ENCODE peak calls at places on chromosomes 3 and 15, in nine cellular contexts. A is SIG-M5; G is GM23248; J is NCI-H1092; I is ACHN; D is left colon; X is epithelial cell of esophagus; W is activated naive CD4-positive, alpha-beta T cell treated with anti-CD3 and anti-CD28 coated beads, Interleukin-2, amount 10 ng/mL, durations not matched to agents 7 days and 5 days; Z is OCI-M1. Y is an unnamed sample.

GRCh38 chr3:72618739-72619138 is 229.5 kb downstream of the SHQ1 start:
- DNase-seq in A (peak), G (no peak), J (no peak), I (no peak), D (no peak), X (no peak), W (no peak), Z (peak), Y (no peak)

GRCh38 chr3:47016934-47017435 is 37.5 kb downstream of the NBEAL2 start:
- DNase-seq in A (no peak), G (peak), J (no peak), I (peak), D (no peak), X (peak), W (peak), Z (peak), Y (no peak)

GRCh38 chr3:122572940-122573412 is 4.5 kb upstream of the PARP15 start:
- DNase-seq in A (peak), G (peak), J (no peak), I (no peak), D (no peak), X (peak), W (peak), Z (peak), Y (no peak)

GRCh38 chr3:52220380-52221026 is 4.9 kb downstream of the TLR9 start:
- DNase-seq in A (no peak), G (peak), J (peak), I (peak), D (peak), X (peak), W (peak), Z (peak), Y (peak)

GRCh38 chr3:111473550-111473949 is 68.4 kb upstream of the CD96 start:
- DNase-seq in A (no peak), G (no peak), J (no peak), I (no peak), D (no peak), X (no peak), W (no peak), Z (peak), Y (no peak)

GRCh38 chr15:49855917-49856637 is 235.2 kb downstream of the DTWD1 start:
- DNase-seq in A (peak), G (peak), J (no peak), I (no peak), D (no peak), X (peak), W (no peak), Z (no peak), Y (no peak)

GRCh38 chr15:75195122-75195765 is 6.4 kb upstream of the C15orf39 start:
- DNase-seq in A (no peak), G (no peak), J (peak), I (no peak), D (peak), X (no peak), W (no peak), Z (no peak), Y (peak)

GRCh38 chr3:11350374-11350773 is 78.2 kb downstream of the ATG7 start:
- DNase-seq in A (no peak), G (peak), J (no peak), I (no peak), D (no peak), X (peak), W (no peak), Z (no peak), Y (no peak)

GRCh38 chr15:29822100-29822684 is at the start of gene TJP1:
- DNase-seq in A (no peak), G (peak), J (peak), I (peak), D (peak), X (peak), W (no peak), Z (no peak), Y (peak)

GRCh38 chr3:65500398-65501306 is 538.1 kb downstream of the MAGI1 start:
- DNase-seq in A (no peak), G (no peak), J (no peak), I (no peak), D (no peak), X (no peak), W (no peak), Z (peak), Y (no peak)

GRCh38 chr15:80456517-80457497 is 52.6 kb downstream of the ARNT2 start:
- DNase-seq in A (no peak), G (peak), J (no peak), I (no peak), D (no peak), X (no peak), W (no peak), Z (no peak), Y (no peak)

GRCh38 chr3:120302361-120302760 is 17.3 kb upstream of the GPR156 start:
- DNase-seq in A (no peak), G (peak), J (no peak), I (no peak), D (no peak), X (no peak), W (no peak), Z (no peak), Y (no peak)

GRCh38 chr3:13214847-13215472 is 141.7 kb upstream of the IQSEC1 start:
- DNase-seq in A (no peak), G (no peak), J (no peak), I (peak), D (no peak), X (no peak), W (no peak), Z (no peak), Y (no peak)

GRCh38 chr3:148643389-148643840 is 54.3 kb upstream of the AGTR1 start:
- DNase-seq in A (no peak), G (peak), J (no peak), I (no peak), D (no peak), X (peak), W (no peak), Z (peak), Y (no peak)

GRCh38 chr3:69009559-69010410 is 3.7 kb downstream of the EOGT start:
- DNase-seq in A (no peak), G (peak), J (no peak), I (no peak), D (no peak), X (peak), W (no peak), Z (no peak), Y (no peak)

GRCh38 chr15:56428821-56429458 is 36.0 kb downstream of the MNS1 start:
- DNase-seq in A (no peak), G (peak), J (no peak), I (peak), D (no peak), X (peak), W (no peak), Z (peak), Y (peak)

GRCh38 chr15:99994849-99995248 is 261.6 kb upstream of the LYSMD4 start:
- DNase-seq in A (no peak), G (no peak), J (no peak), I (no peak), D (no peak), X (no peak), W (no peak), Z (no peak), Y (no peak)

GRCh38 chr3:32236377-32236776 is 2.1 kb upstream of the CMTM8 start:
- DNase-seq in A (no peak), G (no peak), J (no peak), I (no peak), D (no peak), X (no peak), W (no peak), Z (no peak), Y (no peak)